ENCODE peak calls at places on chromosome 15, in seven cellular contexts. One of them, this sample, is unnamed. For H3K4me1, the result is how much of the 10 kb centered on the place peaks cover.

GRCh38 chr15:66701422-66702034 is 508 bp upstream of the SMAD6 start:
- DNase-seq in psoas muscle: peak
- DNase-seq in vagina: no peak
- DNase-seq in ovary: peak
- DNase-seq in upper lobe of right lung: peak
- DNase-seq in CD8-positive, alpha-beta memory T cell: peak
- DNase-seq in A549: peak
- DNase-seq in this sample: peak

GRCh38 chr15:101126618-101127502 is 125.0 kb downstream of the CHSY1 start:
- DNase-seq in A549: no peak
- DNase-seq in psoas muscle: no peak
- DNase-seq in ovary: no peak
- DNase-seq in vagina: no peak
- DNase-seq in CD8-positive, alpha-beta memory T cell: no peak
- DNase-seq in upper lobe of right lung: no peak
- DNase-seq in this sample: no peak

GRCh38 chr15:29090617-29091466 is 178.8 kb downstream of the NSMCE3 start:
- DNase-seq in ovary: no peak
- DNase-seq in CD8-positive, alpha-beta memory T cell: peak
- DNase-seq in upper lobe of right lung: no peak
- DNase-seq in A549: peak
- DNase-seq in vagina: no peak
- DNase-seq in psoas muscle: no peak
- DNase-seq in this sample: peak

GRCh38 chr15:59532770-59533379 is 78.7 kb upstream of the GCNT3 start:
- DNase-seq in CD8-positive, alpha-beta memory T cell: peak
- DNase-seq in ovary: no peak
- DNase-seq in A549: peak
- DNase-seq in vagina: no peak
- DNase-seq in upper lobe of right lung: no peak
- DNase-seq in psoas muscle: no peak
- DNase-seq in this sample: peak

GRCh38 chr15:40333922-40334492 is 6.7 kb downstream of the CCDC9B start:
- DNase-seq in psoas muscle: peak
- DNase-seq in CD8-positive, alpha-beta memory T cell: peak
- DNase-seq in vagina: no peak
- DNase-seq in upper lobe of right lung: peak
- DNase-seq in A549: no peak
- DNase-seq in ovary: no peak
- DNase-seq in this sample: no peak

GRCh38 chr15:45177285-45177684 is 10.5 kb downstream of the SHF start:
- DNase-seq in CD8-positive, alpha-beta memory T cell: no peak
- DNase-seq in vagina: no peak
- DNase-seq in upper lobe of right lung: no peak
- DNase-seq in psoas muscle: no peak
- DNase-seq in ovary: no peak
- DNase-seq in A549: no peak
- DNase-seq in this sample: no peak

GRCh38 chr15:91488452-91488851 is 365.1 kb upstream of the SLCO3A1 start:
- DNase-seq in ovary: no peak
- DNase-seq in upper lobe of right lung: no peak
- DNase-seq in A549: no peak
- DNase-seq in psoas muscle: no peak
- DNase-seq in vagina: no peak
- DNase-seq in CD8-positive, alpha-beta memory T cell: no peak
- DNase-seq in this sample: no peak

GRCh38 chr15:67175643-67176071 is 78.8 kb downstream of the AAGAB start:
- DNase-seq in ovary: no peak
- DNase-seq in upper lobe of right lung: no peak
- DNase-seq in CD8-positive, alpha-beta memory T cell: no peak
- DNase-seq in vagina: no peak
- DNase-seq in psoas muscle: peak
- DNase-seq in A549: no peak
- DNase-seq in this sample: no peak

GRCh38 chr15:67501177-67501835 is 19.6 kb upstream of the C15orf61 start:
- DNase-seq in vagina: no peak
- DNase-seq in A549: no peak
- DNase-seq in psoas muscle: no peak
- DNase-seq in upper lobe of right lung: no peak
- DNase-seq in CD8-positive, alpha-beta memory T cell: no peak
- DNase-seq in ovary: no peak
- DNase-seq in this sample: no peak

GRCh38 chr15:27866505-27867165 is 232.5 kb downstream of the OCA2 start:
- DNase-seq in vagina: no peak
- DNase-seq in CD8-positive, alpha-beta memory T cell: no peak
- DNase-seq in psoas muscle: no peak
- DNase-seq in ovary: no peak
- DNase-seq in A549: no peak
- DNase-seq in upper lobe of right lung: no peak
- DNase-seq in this sample: no peak

GRCh38 chr15:44706946-44707636 is 4.0 kb downstream of the PATL2 start:
- DNase-seq in ovary: no peak
- DNase-seq in psoas muscle: no peak
- DNase-seq in A549: no peak
- DNase-seq in CD8-positive, alpha-beta memory T cell: no peak
- DNase-seq in vagina: no peak
- DNase-seq in upper lobe of right lung: peak
- DNase-seq in this sample: no peak

GRCh38 chr15:78638658-78639314 is 2.2 kb downstream of the CHRNB4 start:
- DNase-seq in psoas muscle: peak
- DNase-seq in CD8-positive, alpha-beta memory T cell: peak
- DNase-seq in vagina: no peak
- DNase-seq in ovary: no peak
- DNase-seq in upper lobe of right lung: peak
- DNase-seq in A549: peak
- DNase-seq in this sample: peak

GRCh38 chr15:94503293-94503692 is 271.9 kb downstream of the MCTP2 start:
- DNase-seq in A549: no peak
- DNase-seq in ovary: no peak
- DNase-seq in CD8-positive, alpha-beta memory T cell: no peak
- DNase-seq in upper lobe of right lung: no peak
- DNase-seq in vagina: no peak
- DNase-seq in psoas muscle: no peak
- DNase-seq in this sample: no peak

GRCh38 chr15:40336129-40337122 is 4.3 kb downstream of the CCDC9B start:
- DNase-seq in CD8-positive, alpha-beta memory T cell: no peak
- DNase-seq in vagina: no peak
- DNase-seq in upper lobe of right lung: no peak
- DNase-seq in A549: no peak
- DNase-seq in ovary: no peak
- DNase-seq in psoas muscle: no peak
- DNase-seq in this sample: no peak

GRCh38 chr15:85582719-85583089 is 202.3 kb downstream of the AKAP13 start:
- DNase-seq in psoas muscle: peak
- DNase-seq in vagina: no peak
- DNase-seq in A549: no peak
- DNase-seq in upper lobe of right lung: peak
- DNase-seq in ovary: peak
- DNase-seq in CD8-positive, alpha-beta memory T cell: peak
- DNase-seq in this sample: peak

GRCh38 chr15:89218531-89218930 is 2.8 kb downstream of the RLBP1 start:
- DNase-seq in psoas muscle: no peak
- DNase-seq in CD8-positive, alpha-beta memory T cell: no peak
- DNase-seq in vagina: no peak
- DNase-seq in ovary: no peak
- DNase-seq in upper lobe of right lung: no peak
- DNase-seq in A549: no peak
- DNase-seq in this sample: no peak

DNA sequence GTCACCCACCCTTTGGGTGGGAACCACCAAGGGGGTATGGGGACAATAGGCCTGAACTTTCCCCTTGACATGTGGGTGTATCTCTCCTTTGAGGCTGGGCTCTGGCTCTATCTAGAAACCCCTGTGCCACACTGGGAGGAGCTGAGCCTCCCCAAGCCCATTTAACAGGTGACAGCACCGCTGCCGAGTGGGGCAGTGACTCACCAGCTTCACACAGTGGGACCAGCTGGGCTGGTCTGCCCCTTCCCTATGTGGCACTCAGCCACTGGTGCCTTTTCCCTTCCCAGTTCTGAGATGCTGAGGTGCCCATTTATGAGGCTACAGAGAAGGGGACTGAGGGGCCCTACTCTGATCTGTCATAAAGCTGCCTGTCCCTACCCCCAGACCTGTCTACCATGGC is 5.1 kb downstream of the PSTPIP1 start:
- DNase-seq in psoas muscle: no peak
- DNase-seq in A549: no peak
- DNase-seq in vagina: no peak
- DNase-seq in CD8-positive, alpha-beta memory T cell: no peak
- DNase-seq in upper lobe of right lung: peak
- DNase-seq in ovary: no peak
- DNase-seq in this sample: no peak
- H3K4me1 ChIP-seq in psoas muscle: under half
- H3K4me1 ChIP-seq in A549: under half
- H3K4me1 ChIP-seq in vagina: under half
- H3K4me1 ChIP-seq in CD8-positive, alpha-beta memory T cell: half or more
- H3K4me1 ChIP-seq in upper lobe of right lung: under half
- H3K4me1 ChIP-seq in ovary: under half
- H3K4me1 ChIP-seq in this sample: half or more

DNA sequence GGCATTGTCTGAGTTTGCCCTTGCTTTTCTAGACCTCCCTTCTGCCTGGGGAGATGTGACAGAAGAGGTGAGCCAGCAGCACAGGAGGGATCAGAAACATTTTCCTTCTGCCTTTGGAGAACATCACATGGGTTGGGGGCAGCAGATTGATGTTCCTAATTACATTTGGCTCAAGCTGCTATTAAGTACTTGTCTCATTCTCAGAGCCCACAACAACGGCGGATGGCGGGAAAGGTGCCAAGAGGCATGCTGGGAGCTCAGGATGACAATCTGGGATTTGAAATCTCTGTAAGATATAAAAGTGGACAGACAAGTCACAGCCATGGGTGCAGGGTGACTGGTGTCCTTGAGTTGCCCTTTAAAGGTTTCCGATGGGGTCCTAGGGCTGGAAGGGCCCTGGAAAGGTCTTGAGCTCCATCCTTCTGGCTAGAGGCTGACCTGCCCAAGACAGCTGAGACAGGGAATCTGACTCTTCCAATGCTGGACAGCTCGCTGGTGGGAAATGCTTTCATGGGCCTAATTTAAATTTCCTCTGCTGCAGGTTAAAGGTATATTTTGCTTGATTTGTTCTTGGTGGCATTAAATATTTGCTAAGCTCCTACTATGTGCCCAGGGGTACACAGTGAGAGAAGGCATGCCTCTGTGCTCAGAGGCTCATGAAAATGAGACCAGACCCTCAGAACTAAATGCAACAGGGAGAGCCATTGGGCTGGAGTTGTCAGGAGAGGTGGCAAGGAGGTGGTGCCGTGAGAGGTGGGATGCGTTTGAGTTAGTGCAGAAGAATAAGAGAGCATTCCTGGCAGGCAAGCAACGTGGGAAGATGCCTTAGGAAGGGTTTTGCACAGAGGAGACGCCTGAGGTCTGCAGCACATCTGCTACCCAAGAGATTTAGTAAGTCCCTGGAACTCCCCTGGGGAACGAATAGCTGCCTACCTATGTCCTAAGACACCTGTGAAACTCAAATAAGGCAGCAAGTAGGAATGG is 2.2 kb upstream of the CORO2B start:
- DNase-seq in vagina: no peak
- DNase-seq in upper lobe of right lung: no peak
- DNase-seq in psoas muscle: no peak
- DNase-seq in CD8-positive, alpha-beta memory T cell: no peak
- DNase-seq in ovary: no peak
- DNase-seq in A549: no peak
- DNase-seq in this sample: no peak
- H3K4me1 ChIP-seq in vagina: under half
- H3K4me1 ChIP-seq in upper lobe of right lung: under half
- H3K4me1 ChIP-seq in psoas muscle: under half
- H3K4me1 ChIP-seq in CD8-positive, alpha-beta memory T cell: under half
- H3K4me1 ChIP-seq in ovary: under half
- H3K4me1 ChIP-seq in A549: under half
- H3K4me1 ChIP-seq in this sample: under half

DNA sequence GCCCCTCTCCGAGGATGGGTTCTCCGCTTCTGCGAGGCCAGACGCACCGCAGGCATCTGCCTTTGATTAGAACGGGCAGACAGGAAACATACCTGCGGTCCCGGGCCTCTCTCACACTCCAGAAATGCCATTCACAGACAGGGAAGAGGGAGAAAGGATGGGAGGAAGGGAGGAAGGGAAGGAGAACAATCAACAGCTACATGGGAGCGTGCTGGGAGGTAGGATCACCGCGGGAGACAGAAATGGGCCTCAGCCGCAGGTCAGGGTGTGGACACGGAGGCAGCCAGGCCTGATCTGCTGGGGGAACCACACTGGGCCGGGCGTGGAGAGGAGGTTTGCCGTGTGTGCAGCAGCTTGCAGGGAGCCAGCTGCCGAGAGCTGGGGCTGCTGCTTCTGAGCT is 90.7 kb upstream of the RGMA start:
- DNase-seq in ovary: no peak
- DNase-seq in vagina: no peak
- DNase-seq in upper lobe of right lung: no peak
- DNase-seq in psoas muscle: no peak
- DNase-seq in CD8-positive, alpha-beta memory T cell: no peak
- DNase-seq in A549: no peak
- DNase-seq in this sample: no peak
- H3K4me1 ChIP-seq in ovary: under half
- H3K4me1 ChIP-seq in vagina: under half
- H3K4me1 ChIP-seq in upper lobe of right lung: under half
- H3K4me1 ChIP-seq in psoas muscle: under half
- H3K4me1 ChIP-seq in CD8-positive, alpha-beta memory T cell: under half
- H3K4me1 ChIP-seq in A549: under half
- H3K4me1 ChIP-seq in this sample: under half

GRCh38 chr15:74209997-74210573 is 7.5 kb upstream of the STRA6 start:
- DNase-seq in CD8-positive, alpha-beta memory T cell: no peak
- DNase-seq in psoas muscle: no peak
- DNase-seq in upper lobe of right lung: no peak
- DNase-seq in A549: no peak
- DNase-seq in vagina: no peak
- DNase-seq in ovary: no peak
- DNase-seq in this sample: no peak

GRCh38 chr15:74211656-74212055 is 9.1 kb upstream of the STRA6 start:
- DNase-seq in A549: no peak
- DNase-seq in vagina: no peak
- DNase-seq in upper lobe of right lung: no peak
- DNase-seq in psoas muscle: no peak
- DNase-seq in ovary: no peak
- DNase-seq in CD8-positive, alpha-beta memory T cell: no peak
- DNase-seq in this sample: no peak

GRCh38 chr15:74208901-74209559 is 6.4 kb upstream of the STRA6 start:
- DNase-seq in A549: no peak
- DNase-seq in vagina: no peak
- DNase-seq in upper lobe of right lung: no peak
- DNase-seq in CD8-positive, alpha-beta memory T cell: no peak
- DNase-seq in psoas muscle: no peak
- DNase-seq in ovary: no peak
- DNase-seq in this sample: no peak

GRCh38 chr15:74209560-74209958 is 7.0 kb upstream of the STRA6 start:
- DNase-seq in A549: no peak
- DNase-seq in upper lobe of right lung: no peak
- DNase-seq in CD8-positive, alpha-beta memory T cell: no peak
- DNase-seq in vagina: no peak
- DNase-seq in psoas muscle: no peak
- DNase-seq in ovary: no peak
- DNase-seq in this sample: no peak

DNA sequence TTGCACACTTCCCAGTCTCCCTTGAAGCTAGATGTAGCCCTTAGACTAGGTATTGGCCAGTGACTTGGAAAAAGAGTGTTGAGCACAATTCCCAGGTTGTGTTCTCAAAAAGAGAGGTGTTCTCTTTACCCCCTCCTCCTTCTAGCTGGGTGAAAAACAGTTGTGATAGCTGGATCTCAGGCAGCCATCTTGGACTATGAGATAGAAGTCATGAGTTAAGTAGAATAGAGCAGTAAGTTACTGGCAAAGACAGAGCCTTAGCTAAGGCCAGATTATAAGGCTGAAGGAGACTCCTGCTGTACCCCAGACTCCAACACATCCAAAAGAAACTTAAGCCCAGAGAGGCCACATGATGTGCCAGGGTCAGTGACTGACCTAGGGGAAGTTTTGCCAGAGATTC is 8.1 kb upstream of the STRA6 start:
- DNase-seq in psoas muscle: no peak
- DNase-seq in vagina: no peak
- DNase-seq in upper lobe of right lung: no peak
- DNase-seq in CD8-positive, alpha-beta memory T cell: no peak
- DNase-seq in A549: no peak
- DNase-seq in ovary: no peak
- DNase-seq in this sample: no peak
- H3K4me1 ChIP-seq in psoas muscle: under half
- H3K4me1 ChIP-seq in vagina: under half
- H3K4me1 ChIP-seq in upper lobe of right lung: under half
- H3K4me1 ChIP-seq in CD8-positive, alpha-beta memory T cell: under half
- H3K4me1 ChIP-seq in A549: under half
- H3K4me1 ChIP-seq in ovary: under half
- H3K4me1 ChIP-seq in this sample: under half

This sample was measured in CD4-positive, CD25-positive, alpha-beta regulatory T cell.